ENCODE peak calls at places on chromosomes 1 and 21, in nine cellular contexts. One of them, this sample, is unnamed.

GRCh38 chr1:200035397-200035955 is 8.0 kb downstream of the NR5A2 start:
- DNase-seq in left ventricle myocardium inferior: no peak
- DNase-seq in GM23338: peak; percentile 69
- DNase-seq in bronchial epithelial cell: no peak
- DNase-seq in A549: no peak
- DNase-seq in H9: peak; percentile 30
- DNase-seq in AG09319: no peak
- DNase-seq in kidney: no peak
- DNase-seq in mesothelial cell of epicardium: no peak
- DNase-seq in this sample: no peak

GRCh38 chr21:46455575-46456385 is 2.9 kb upstream of the DIP2A start:
- DNase-seq in A549: no peak
- DNase-seq in kidney: no peak
- DNase-seq in mesothelial cell of epicardium: no peak
- DNase-seq in GM23338: no peak
- DNase-seq in bronchial epithelial cell: peak; percentile 82
- DNase-seq in H9: no peak
- DNase-seq in left ventricle myocardium inferior: no peak
- DNase-seq in AG09319: no peak
- DNase-seq in this sample: no peak

GRCh38 chr1:211092955-211093354 is 41.0 kb downstream of the KCNH1 start:
- DNase-seq in kidney: no peak
- DNase-seq in A549: no peak
- DNase-seq in mesothelial cell of epicardium: no peak
- DNase-seq in bronchial epithelial cell: no peak
- DNase-seq in GM23338: no peak
- DNase-seq in left ventricle myocardium inferior: no peak
- DNase-seq in H9: no peak
- DNase-seq in AG09319: no peak
- DNase-seq in this sample: no peak

GRCh38 chr1:2050482-2050792 is 226 bp downstream of the PRKCZ start:
- DNase-seq in GM23338: peak; percentile 55
- DNase-seq in bronchial epithelial cell: peak; percentile 17
- DNase-seq in A549: no peak
- DNase-seq in H9: no peak
- DNase-seq in AG09319: no peak
- DNase-seq in mesothelial cell of epicardium: no peak
- DNase-seq in kidney: no peak
- DNase-seq in left ventricle myocardium inferior: no peak
- DNase-seq in this sample: no peak

GRCh38 chr1:27940297-27940696 is 5.5 kb downstream of the SMPDL3B start:
- DNase-seq in A549: peak; percentile 22
- DNase-seq in mesothelial cell of epicardium: no peak
- DNase-seq in bronchial epithelial cell: no peak
- DNase-seq in left ventricle myocardium inferior: peak; percentile 44
- DNase-seq in kidney: no peak
- DNase-seq in GM23338: peak; percentile 85
- DNase-seq in H9: no peak
- DNase-seq in AG09319: no peak
- DNase-seq in this sample: no peak

GRCh38 chr1:97143236-97143882 is 421.8 kb downstream of the PTBP2 start:
- DNase-seq in bronchial epithelial cell: peak; percentile 85
- DNase-seq in A549: no peak
- DNase-seq in AG09319: no peak
- DNase-seq in left ventricle myocardium inferior: no peak
- DNase-seq in H9: no peak
- DNase-seq in kidney: no peak
- DNase-seq in GM23338: no peak
- DNase-seq in mesothelial cell of epicardium: no peak
- DNase-seq in this sample: no peak

GRCh38 chr1:163186910-163187309 is 15.8 kb downstream of the RGS5 start:
- DNase-seq in AG09319: no peak
- DNase-seq in H9: no peak
- DNase-seq in bronchial epithelial cell: no peak
- DNase-seq in left ventricle myocardium inferior: no peak
- DNase-seq in GM23338: no peak
- DNase-seq in kidney: no peak
- DNase-seq in mesothelial cell of epicardium: no peak
- DNase-seq in A549: no peak
- DNase-seq in this sample: no peak

GRCh38 chr1:50976890-50977574 is 7.0 kb downstream of the CDKN2C start:
- DNase-seq in left ventricle myocardium inferior: no peak
- DNase-seq in kidney: no peak
- DNase-seq in A549: no peak
- DNase-seq in mesothelial cell of epicardium: no peak
- DNase-seq in AG09319: no peak
- DNase-seq in bronchial epithelial cell: no peak
- DNase-seq in GM23338: peak; percentile 50
- DNase-seq in H9: peak; percentile 40
- DNase-seq in this sample: no peak

GRCh38 chr1:52825868-52826267 is 16.7 kb upstream of the ZYG11A start:
- DNase-seq in AG09319: no peak
- DNase-seq in kidney: no peak
- DNase-seq in GM23338: peak; percentile 54
- DNase-seq in H9: no peak
- DNase-seq in mesothelial cell of epicardium: no peak
- DNase-seq in left ventricle myocardium inferior: no peak
- DNase-seq in bronchial epithelial cell: peak; percentile 34
- DNase-seq in A549: no peak
- DNase-seq in this sample: no peak

GRCh38 chr1:163213626-163214025 is 10.9 kb upstream of the RGS5 start:
- DNase-seq in H9: no peak
- DNase-seq in GM23338: no peak
- DNase-seq in mesothelial cell of epicardium: no peak
- DNase-seq in left ventricle myocardium inferior: no peak
- DNase-seq in AG09319: no peak
- DNase-seq in kidney: no peak
- DNase-seq in A549: no peak
- DNase-seq in bronchial epithelial cell: peak; percentile 31
- DNase-seq in this sample: no peak

GRCh38 chr1:167819849-167820683 is 93.9 kb downstream of the ADCY10 start:
- DNase-seq in left ventricle myocardium inferior: peak; percentile 76
- DNase-seq in bronchial epithelial cell: peak; percentile 87
- DNase-seq in mesothelial cell of epicardium: peak; percentile 50
- DNase-seq in AG09319: peak; percentile 67
- DNase-seq in H9: peak; percentile 91
- DNase-seq in A549: peak; percentile 85
- DNase-seq in kidney: peak; percentile 95
- DNase-seq in GM23338: peak; percentile 82
- DNase-seq in this sample: no peak

GRCh38 chr1:56551691-56552090 is 27.7 kb downstream of the PLPP3 start:
- DNase-seq in H9: no peak
- DNase-seq in left ventricle myocardium inferior: no peak
- DNase-seq in GM23338: no peak
- DNase-seq in A549: no peak
- DNase-seq in kidney: no peak
- DNase-seq in mesothelial cell of epicardium: no peak
- DNase-seq in bronchial epithelial cell: no peak
- DNase-seq in AG09319: no peak
- DNase-seq in this sample: no peak

GRCh38 chr1:206575165-206575893 is 36.9 kb downstream of the EIF2D start:
- DNase-seq in GM23338: peak; percentile 22
- DNase-seq in bronchial epithelial cell: peak; percentile 89
- DNase-seq in H9: no peak
- DNase-seq in kidney: no peak
- DNase-seq in AG09319: peak; percentile 53
- DNase-seq in A549: no peak
- DNase-seq in mesothelial cell of epicardium: no peak
- DNase-seq in left ventricle myocardium inferior: peak; percentile 44
- DNase-seq in this sample: no peak

GRCh38 chr1:204318324-204318723 is 41.4 kb downstream of the PLEKHA6 start:
- DNase-seq in bronchial epithelial cell: no peak
- DNase-seq in AG09319: no peak
- DNase-seq in kidney: no peak
- DNase-seq in H9: no peak
- DNase-seq in GM23338: no peak
- DNase-seq in left ventricle myocardium inferior: no peak
- DNase-seq in mesothelial cell of epicardium: no peak
- DNase-seq in A549: no peak
- DNase-seq in this sample: no peak

GRCh38 chr1:232127190-232127589 is 500.6 kb downstream of the DISC1 start:
- DNase-seq in left ventricle myocardium inferior: no peak
- DNase-seq in bronchial epithelial cell: peak; percentile 89
- DNase-seq in GM23338: no peak
- DNase-seq in mesothelial cell of epicardium: no peak
- DNase-seq in H9: no peak
- DNase-seq in kidney: no peak
- DNase-seq in A549: peak; percentile 36
- DNase-seq in AG09319: no peak
- DNase-seq in this sample: no peak

GRCh38 chr1:85818371-85818770 is 110.1 kb upstream of the ZNHIT6 start:
- DNase-seq in AG09319: peak; percentile 23
- DNase-seq in left ventricle myocardium inferior: no peak
- DNase-seq in bronchial epithelial cell: peak; percentile 19
- DNase-seq in A549: no peak
- DNase-seq in H9: no peak
- DNase-seq in GM23338: peak; percentile 17
- DNase-seq in kidney: no peak
- DNase-seq in mesothelial cell of epicardium: no peak
- DNase-seq in this sample: no peak

GRCh38 chr1:212368073-212368484 is 46.6 kb downstream of the PACC1 start:
- DNase-seq in AG09319: peak; percentile 49
- DNase-seq in A549: peak; percentile 54
- DNase-seq in kidney: no peak
- DNase-seq in left ventricle myocardium inferior: no peak
- DNase-seq in mesothelial cell of epicardium: no peak
- DNase-seq in H9: peak; percentile 70
- DNase-seq in bronchial epithelial cell: peak; percentile 73
- DNase-seq in GM23338: peak; percentile 89
- DNase-seq in this sample: no peak

GRCh38 chr1:187928288-187928687 is 1099.5 kb downstream of the PLA2G4A start:
- DNase-seq in GM23338: peak; percentile 85
- DNase-seq in left ventricle myocardium inferior: no peak
- DNase-seq in mesothelial cell of epicardium: no peak
- DNase-seq in AG09319: no peak
- DNase-seq in H9: peak; percentile 45
- DNase-seq in A549: no peak
- DNase-seq in bronchial epithelial cell: peak; percentile 31
- DNase-seq in kidney: no peak
- DNase-seq in this sample: no peak

GRCh38 chr21:44706706-44707615 is 4.4 kb downstream of the TSPEAR start:
- DNase-seq in bronchial epithelial cell: no peak
- DNase-seq in kidney: no peak
- DNase-seq in left ventricle myocardium inferior: no peak
- DNase-seq in GM23338: peak; percentile 52
- DNase-seq in A549: no peak
- DNase-seq in H9: no peak
- DNase-seq in mesothelial cell of epicardium: peak; percentile 36
- DNase-seq in AG09319: no peak
- DNase-seq in this sample: no peak

GRCh38 chr1:201020040-201020591 is 3.4 kb downstream of the KIF21B start:
- DNase-seq in A549: no peak
- DNase-seq in bronchial epithelial cell: no peak
- DNase-seq in AG09319: no peak
- DNase-seq in H9: no peak
- DNase-seq in left ventricle myocardium inferior: no peak
- DNase-seq in mesothelial cell of epicardium: no peak
- DNase-seq in GM23338: peak; percentile 45
- DNase-seq in kidney: peak; percentile 58
- DNase-seq in this sample: no peak

DNA sequence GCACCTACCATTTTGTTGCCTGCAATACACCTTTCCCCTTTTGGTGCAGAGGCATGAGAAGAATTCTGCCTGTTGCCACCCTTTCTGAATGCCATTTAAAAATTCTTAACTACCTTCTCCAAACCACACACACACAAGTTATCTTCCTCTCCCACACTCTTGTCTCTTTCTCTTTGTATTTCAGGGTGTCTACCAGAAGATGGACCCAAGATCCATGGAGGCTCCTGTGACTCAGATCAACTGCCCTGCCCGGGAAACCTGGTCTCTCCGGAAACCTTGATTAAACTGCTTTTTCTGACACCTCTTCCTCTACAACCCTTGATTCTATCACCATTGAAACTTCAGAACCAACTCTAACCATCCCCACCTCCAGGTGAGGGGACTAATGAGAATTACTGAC is 2.4 kb upstream of the TARS2 start:
- DNase-seq in AG09319: no peak
- DNase-seq in mesothelial cell of epicardium: no peak
- DNase-seq in kidney: no peak
- DNase-seq in H9: no peak
- DNase-seq in left ventricle myocardium inferior: no peak
- DNase-seq in bronchial epithelial cell: peak; percentile 58
- DNase-seq in GM23338: peak; percentile 33
- DNase-seq in A549: no peak
- DNase-seq in this sample: no peak
- TF ChIP-seq CTCF in AG09319: peak; percentile 42
- TF ChIP-seq CTCF in mesothelial cell of epicardium: no peak
- TF ChIP-seq CTCF in kidney: no peak
- TF ChIP-seq CTCF in H9: peak; percentile 29
- TF ChIP-seq CTCF in left ventricle myocardium inferior: no peak
- TF ChIP-seq CTCF in bronchial epithelial cell: peak; percentile 32
- TF ChIP-seq CTCF in GM23338: peak; percentile 39
- TF ChIP-seq CTCF in A549: peak; percentile 31
- TF ChIP-seq CTCF in this sample: peak; percentile 50

GRCh38 chr1:31501505-31501904 is 74.8 kb upstream of the TINAGL1 start:
- DNase-seq in AG09319: no peak
- DNase-seq in mesothelial cell of epicardium: no peak
- DNase-seq in kidney: no peak
- DNase-seq in A549: peak; percentile 28
- DNase-seq in GM23338: peak; percentile 39
- DNase-seq in bronchial epithelial cell: no peak
- DNase-seq in left ventricle myocardium inferior: no peak
- DNase-seq in H9: no peak
- DNase-seq in this sample: no peak
- TF ChIP-seq CTCF in AG09319: no peak
- TF ChIP-seq CTCF in mesothelial cell of epicardium: no peak
- TF ChIP-seq CTCF in kidney: no peak
- TF ChIP-seq CTCF in A549: no peak
- TF ChIP-seq CTCF in GM23338: no peak
- TF ChIP-seq CTCF in bronchial epithelial cell: no peak
- TF ChIP-seq CTCF in left ventricle myocardium inferior: no peak
- TF ChIP-seq CTCF in H9: peak; percentile 41
- TF ChIP-seq CTCF in this sample: peak; percentile 26

GRCh38 chr1:47527653-47528272 is 89.9 kb downstream of the FOXD2 start:
- DNase-seq in mesothelial cell of epicardium: no peak
- DNase-seq in GM23338: peak; percentile 85
- DNase-seq in A549: no peak
- DNase-seq in AG09319: no peak
- DNase-seq in left ventricle myocardium inferior: no peak
- DNase-seq in kidney: no peak
- DNase-seq in H9: peak; percentile 55
- DNase-seq in bronchial epithelial cell: peak; percentile 35
- DNase-seq in this sample: no peak
- TF ChIP-seq CTCF in mesothelial cell of epicardium: no peak
- TF ChIP-seq CTCF in GM23338: peak; percentile 94
- TF ChIP-seq CTCF in A549: peak; percentile 26
- TF ChIP-seq CTCF in AG09319: peak; percentile 11
- TF ChIP-seq CTCF in left ventricle myocardium inferior: peak; percentile 60
- TF ChIP-seq CTCF in kidney: peak; percentile 18
- TF ChIP-seq CTCF in H9: peak; percentile 82
- TF ChIP-seq CTCF in bronchial epithelial cell: peak; percentile 77
- TF ChIP-seq CTCF in this sample: peak; percentile 60

DNA sequence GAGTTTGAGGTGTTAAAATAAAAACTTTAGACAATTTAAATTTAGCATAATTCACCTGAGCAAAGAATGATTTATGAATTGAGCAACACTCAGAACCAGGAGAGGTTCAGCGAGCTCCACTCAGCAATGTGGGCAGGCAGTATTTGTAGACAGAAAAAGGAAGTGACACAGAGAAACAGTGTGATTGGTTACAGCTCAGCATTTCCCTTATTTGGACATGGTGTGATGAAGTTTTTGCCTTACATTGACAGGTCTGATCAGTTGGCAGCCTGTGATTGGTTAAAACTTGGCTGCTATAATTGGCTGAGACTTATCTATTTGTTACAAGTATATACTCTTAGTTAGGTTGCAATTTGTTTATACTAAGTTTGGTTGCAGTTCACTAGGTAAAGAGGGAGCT is 621.2 kb upstream of the PRMT6 start:
- DNase-seq in AG09319: no peak
- DNase-seq in left ventricle myocardium inferior: no peak
- DNase-seq in A549: no peak
- DNase-seq in mesothelial cell of epicardium: no peak
- DNase-seq in kidney: no peak
- DNase-seq in bronchial epithelial cell: peak; percentile 17
- DNase-seq in H9: no peak
- DNase-seq in GM23338: peak; percentile 6
- DNase-seq in this sample: no peak
- TF ChIP-seq CTCF in AG09319: no peak
- TF ChIP-seq CTCF in left ventricle myocardium inferior: no peak
- TF ChIP-seq CTCF in A549: no peak
- TF ChIP-seq CTCF in mesothelial cell of epicardium: no peak
- TF ChIP-seq CTCF in kidney: no peak
- TF ChIP-seq CTCF in bronchial epithelial cell: no peak
- TF ChIP-seq CTCF in H9: no peak
- TF ChIP-seq CTCF in GM23338: no peak
- TF ChIP-seq CTCF in this sample: no peak